ENCODE peak calls at places on chromosomes 6 and 20, in eight cellular contexts. C is CD8-positive, alpha-beta memory T cell; X is SW 1271; V is stimulated activated CD8-positive, alpha-beta memory T cell treated with anti-CD3 and anti-CD28 coated beads, Interleukin-4, amount 100 ng/mL, for 1 hour; J is activated effector memory CD4-positive, alpha-beta T cell treated with anti-CD3 and anti-CD28 coated beads, Interleukin-2, amount 50 U/mL, for 16 hours; Z is T-cell; T is germinal center; L is foreskin melanocyte. D is an unnamed sample.

GRCh38 chr6:43932259-43932900 is 162.4 kb downstream of the VEGFA start:
- DNase-seq in C (no peak), X (no peak), V (no peak), J (peak), Z (no peak), T (no peak), L (no peak), D (no peak)

GRCh38 chr6:132537145-132537544 is 932 bp upstream of the TAAR9 start:
- DNase-seq in C (no peak), X (no peak), V (no peak), J (no peak), Z (no peak), T (no peak), L (no peak), D (no peak)

GRCh38 chr20:42113236-42113635 is 495.1 kb upstream of the CHD6 start:
- DNase-seq in C (no peak), X (no peak), V (no peak), J (no peak), Z (no peak), T (no peak), L (no peak), D (no peak)

GRCh38 chr20:10225439-10226080 is 6.9 kb downstream of the SNAP25 start:
- DNase-seq in C (no peak), X (peak), V (no peak), J (no peak), Z (no peak), T (no peak), L (no peak), D (no peak)

GRCh38 chr6:14258117-14258516 is 140.5 kb downstream of the CD83 start:
- DNase-seq in C (no peak), X (no peak), V (no peak), J (no peak), Z (no peak), T (no peak), L (no peak), D (no peak)

GRCh38 chr6:47631248-47632196 is 66.9 kb upstream of the ADGRF4 start:
- DNase-seq in C (no peak), X (peak), V (no peak), J (no peak), Z (no peak), T (peak), L (peak), D (no peak)

GRCh38 chr6:167811689-167812487 is 14.8 kb upstream of the AFDN start:
- DNase-seq in C (no peak), X (no peak), V (no peak), J (no peak), Z (no peak), T (no peak), L (no peak), D (no peak)

GRCh38 chr20:21981179-21981578 is 275.7 kb downstream of the PAX1 start:
- DNase-seq in C (no peak), X (no peak), V (no peak), J (no peak), Z (no peak), T (no peak), L (no peak), D (no peak)

GRCh38 chr20:62914436-62914835 is 11.9 kb downstream of the DIDO1 start:
- DNase-seq in C (no peak), X (no peak), V (no peak), J (no peak), Z (no peak), T (no peak), L (no peak), D (no peak)

GRCh38 chr20:21707267-21707666 is 1.8 kb downstream of the PAX1 start:
- DNase-seq in C (no peak), X (no peak), V (no peak), J (no peak), Z (no peak), T (no peak), L (no peak), D (no peak)

GRCh38 chr20:24814556-24815195 is 134.4 kb upstream of the CST7 start:
- DNase-seq in C (no peak), X (no peak), V (no peak), J (no peak), Z (no peak), T (no peak), L (no peak), D (no peak)

GRCh38 chr20:17636523-17637412 is 45.3 kb downstream of the RRBP1 start:
- DNase-seq in C (no peak), X (no peak), V (no peak), J (no peak), Z (no peak), T (no peak), L (no peak), D (no peak)

GRCh38 chr20:42530855-42531674 is 658.6 kb downstream of the PTPRT start:
- DNase-seq in C (no peak), X (peak), V (no peak), J (no peak), Z (no peak), T (peak), L (no peak), D (no peak)

GRCh38 chr20:38203337-38204003 is 38.4 kb upstream of the TGM2 start:
- DNase-seq in C (no peak), X (no peak), V (no peak), J (peak), Z (no peak), T (no peak), L (no peak), D (no peak)

GRCh38 chr20:36548006-36548315 is 6.6 kb downstream of the MYL9 start:
- DNase-seq in C (no peak), X (no peak), V (no peak), J (no peak), Z (no peak), T (no peak), L (no peak), D (no peak)

GRCh38 chr20:25239387-25240370 is 8.2 kb upstream of the PYGB start:
- DNase-seq in C (no peak), X (no peak), V (no peak), J (no peak), Z (no peak), T (no peak), L (no peak), D (no peak)

GRCh38 chr6:137497722-137498463 is 3.7 kb upstream of the OLIG3 start:
- DNase-seq in C (no peak), X (no peak), V (no peak), J (peak), Z (no peak), T (no peak), L (no peak), D (no peak)

GRCh38 chr6:150336299-150336698 is 32.5 kb upstream of the IYD start:
- DNase-seq in C (no peak), X (no peak), V (no peak), J (no peak), Z (no peak), T (no peak), L (peak), D (no peak)

GRCh38 chr20:49641683-49642649 is 71.7 kb downstream of the B4GALT5 start:
- DNase-seq in C (no peak), X (no peak), V (no peak), J (no peak), Z (no peak), T (no peak), L (peak), D (no peak)

GRCh38 chr20:32964575-32964974 is 39.7 kb downstream of the SUN5 start:
- DNase-seq in C (no peak), X (no peak), V (no peak), J (no peak), Z (no peak), T (no peak), L (no peak), D (no peak)

GRCh38 chr6:158286413-158286812 is 25.9 kb upstream of the TULP4 start:
- DNase-seq in C (no peak), X (no peak), V (no peak), J (no peak), Z (no peak), T (no peak), L (no peak), D (no peak)

GRCh38 chr6:26234421-26235239 is 130.4 kb upstream of the BTN3A2 start:
- DNase-seq in C (peak), X (no peak), V (no peak), J (peak), Z (peak), T (peak), L (peak), D (peak)

GRCh38 chr6:50098306-50098705 is 48.6 kb upstream of the DEFB112 start:
- DNase-seq in C (no peak), X (no peak), V (no peak), J (no peak), Z (no peak), T (no peak), L (no peak), D (no peak)

GRCh38 chr20:2699775-2700413 is 7.3 kb downstream of the EBF4 start:
- DNase-seq in C (no peak), X (no peak), V (no peak), J (no peak), Z (no peak), T (no peak), L (no peak), D (peak)

GRCh38 chr6:36101691-36102090 is 28.6 kb upstream of the MAPK13 start:
- DNase-seq in C (no peak), X (no peak), V (no peak), J (no peak), Z (no peak), T (no peak), L (no peak), D (no peak)

D was measured in heart left ventricle.